ENCODE peak calls at places on chromosomes 6 and 20, in six cellular contexts. M is astrocyte of the spinal cord, N is HL-60, P is fibroblast of lung, Q is fibroblast of mammary gland, H is lower leg skin. K is an unnamed sample.

GRCh38 chr20:20666359-20666758 is 46.1 kb downstream of the RALGAPA2 start:
- DNase-seq in M (no peak), Q (no peak), H (no peak), N (peak), P (no peak), K (no peak)

GRCh38 chr6:44104661-44105060 is 22.6 kb downstream of the MRPL14 start:
- DNase-seq in N (no peak), H (peak), Q (peak), M (no peak), P (no peak), K (no peak)

GRCh38 chr6:142361765-142362540 is 60.1 kb downstream of the ADGRG6 start:
- DNase-seq in N (no peak), H (no peak), M (peak), Q (peak), P (peak), K (peak)

GRCh38 chr6:45045253-45045601 is 282.9 kb upstream of the RUNX2 start:
- DNase-seq in Q (no peak), H (no peak), P (peak), N (no peak), M (no peak), K (no peak)

GRCh38 chr6:120671519-120671918 is 662.8 kb downstream of the TBC1D32 start:
- DNase-seq in H (no peak), Q (no peak), M (no peak), P (no peak), N (no peak), K (no peak)

GRCh38 chr6:47440722-47441121 is 36.9 kb upstream of the CD2AP start:
- DNase-seq in M (no peak), Q (no peak), N (no peak), P (peak), H (no peak), K (no peak)

GRCh38 chr6:127051571-127052260 is 66.8 kb upstream of the RSPO3 start:
- DNase-seq in M (peak), H (no peak), P (peak), N (no peak), Q (peak), K (no peak)

GRCh38 chr6:12545837-12546658 is 170.5 kb upstream of the PHACTR1 start:
- DNase-seq in M (peak), H (no peak), N (no peak), P (peak), Q (peak), K (peak)

GRCh38 chr20:59151391-59151790 is 12.2 kb upstream of the ZNF831 start:
- DNase-seq in N (no peak), P (no peak), H (no peak), M (no peak), Q (no peak), K (peak)

GRCh38 chr20:44302026-44302669 is 8.9 kb downstream of the FITM2 start:
- DNase-seq in M (no peak), H (no peak), N (no peak), P (no peak), Q (no peak), K (no peak)

GRCh38 chr6:16718301-16718700 is 43.0 kb downstream of the ATXN1 start:
- DNase-seq in N (no peak), M (no peak), P (no peak), H (no peak), Q (no peak), K (no peak)

GRCh38 chr6:127243501-127243900 is 23.2 kb upstream of the RNF146 start:
- DNase-seq in P (peak), Q (peak), N (no peak), H (no peak), M (peak), K (no peak)

GRCh38 chr6:17347012-17347411 is 46.4 kb upstream of the CAP2 start:
- DNase-seq in M (no peak), Q (no peak), P (no peak), H (no peak), N (no peak), K (no peak)

GRCh38 chr6:70371454-70372105 is 41.7 kb upstream of the FAM135A start:
- DNase-seq in Q (peak), M (peak), P (peak), H (no peak), N (peak), K (peak)

GRCh38 chr6:107840636-107841264 is 16.6 kb upstream of the SCML4 start:
- DNase-seq in N (no peak), Q (no peak), M (no peak), H (no peak), P (no peak), K (no peak)

GRCh38 chr6:35485402-35485877 is 11.4 kb downstream of the TEAD3 start:
- DNase-seq in P (peak), Q (no peak), M (no peak), N (no peak), H (no peak), K (peak)

GRCh38 chr6:100257661-100258395 is 206.9 kb downstream of the SIM1 start:
- DNase-seq in N (no peak), P (peak), Q (peak), H (no peak), M (peak), K (peak)

GRCh38 chr20:3828798-3829197 is 8.5 kb downstream of the AP5S1 start:
- DNase-seq in H (no peak), P (no peak), N (no peak), Q (no peak), M (no peak), K (no peak)

GRCh38 chr20:47821481-47822100 is 36.3 kb upstream of the SULF2 start:
- DNase-seq in N (no peak), P (peak), H (no peak), M (no peak), Q (no peak), K (peak)

GRCh38 chr20:17747431-17747846 is 47.7 kb downstream of the BANF2 start:
- DNase-seq in P (peak), N (no peak), H (no peak), Q (peak), M (peak), K (peak)

GRCh38 chr6:31575952-31576684 is 753 bp downstream of the TNF start:
- DNase-seq in Q (no peak), P (no peak), H (no peak), M (no peak), N (peak), K (no peak)

GRCh38 chr6:33788694-33789549 is at the start of gene LEMD2:
- DNase-seq in N (peak), P (peak), M (peak), H (peak), Q (peak), K (peak)
- TF ChIP-seq CTCF in N (no peak), P (no peak), M (no peak), H (no peak), Q (no peak), K (no peak)

GRCh38 chr6:152701081-152701862 is 3.6 kb downstream of the MYCT1 start:
- DNase-seq in Q (no peak), H (no peak), M (no peak), P (peak), N (no peak), K (no peak)
- TF ChIP-seq CTCF in Q (no peak), H (no peak), M (no peak), P (no peak), N (no peak), K (no peak)

DNA sequence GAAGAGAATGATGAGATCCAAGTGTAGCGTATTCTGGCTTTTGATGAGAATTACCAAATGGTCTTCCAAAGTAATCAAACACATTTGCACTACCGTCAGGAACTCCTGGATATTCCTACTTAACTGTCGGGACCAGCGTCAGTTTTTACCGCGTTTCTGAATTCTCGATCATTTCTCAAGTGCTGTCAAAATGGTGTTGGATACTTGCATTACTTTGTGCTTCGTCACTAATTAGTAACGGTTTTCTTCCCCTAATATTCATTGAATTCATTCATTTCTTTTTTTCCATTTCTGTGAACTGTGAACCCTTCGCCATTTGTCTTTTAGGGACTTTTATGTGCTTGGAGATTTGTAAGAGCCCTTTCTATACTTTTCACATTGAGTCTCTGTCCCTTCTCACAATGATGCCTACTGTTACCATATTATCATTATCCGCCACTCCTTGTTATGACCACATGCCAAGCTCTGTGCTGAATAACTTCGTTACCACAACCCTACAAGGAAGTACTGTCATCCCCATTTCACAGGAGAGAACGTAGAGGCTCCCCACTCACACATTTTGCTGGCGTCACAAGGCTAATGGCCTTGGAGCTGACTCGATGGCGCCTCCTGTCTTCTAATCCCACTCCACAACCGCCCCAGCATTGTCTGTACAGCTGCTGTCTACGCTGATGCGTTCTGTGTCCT is 74.2 kb upstream of the QKI start:
- DNase-seq in P (peak), H (no peak), Q (no peak), N (no peak), M (no peak), K (no peak)
- TF ChIP-seq CTCF in P (no peak), H (no peak), Q (peak), N (no peak), M (peak), K (no peak)

DNA sequence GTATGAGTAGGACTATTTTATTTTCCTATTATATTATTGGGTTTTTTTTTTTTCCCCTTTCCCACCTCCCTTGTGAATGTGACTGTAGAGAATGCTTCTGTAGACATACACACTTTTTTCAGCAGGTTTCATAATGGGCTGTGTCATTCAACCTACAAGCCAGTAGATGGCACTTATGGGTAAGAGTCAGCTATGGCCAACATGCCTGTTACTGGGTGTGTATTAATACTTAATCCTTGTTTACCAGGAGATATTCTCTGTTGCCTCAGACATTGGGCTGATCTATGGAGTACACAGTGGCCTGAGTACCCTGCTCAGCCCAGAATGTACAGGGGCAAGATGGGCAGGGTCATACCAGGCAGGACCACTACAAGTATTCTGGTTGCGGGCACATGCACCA is 382.5 kb downstream of the EPHA7 start:
- DNase-seq in H (no peak), Q (no peak), N (no peak), M (peak), P (peak), K (peak)
- TF ChIP-seq CTCF in H (no peak), Q (peak), N (peak), M (peak), P (peak), K (no peak)

GRCh38 chr6:125952764-125953501 is 3.6 kb upstream of the HINT3 start:
- DNase-seq in N (peak), M (no peak), Q (peak), H (no peak), P (peak), K (peak)
- TF ChIP-seq CTCF in N (peak), M (peak), Q (peak), H (no peak), P (peak), K (peak)